ENCODE peak calls at places on chromosomes 3 and 15, in ten cellular contexts. R is tibial nerve, E is uterus, V is GM12892, D is ovary, U is H1, O is thyroid gland, F is HepG2, K is heart left ventricle, P is breast epithelium. A is an unnamed sample.

GRCh38 chr3:136869282-136869681 is 7.3 kb downstream of the NCK1 start:
- DNase-seq in R (no peak), E (no peak), V (no peak), D (no peak), U (no peak), O (no peak), F (no peak), K (no peak), P (no peak), A (no peak)

GRCh38 chr15:62075595-62076279 is 9.0 kb downstream of the C2CD4A start:
- DNase-seq in R (no peak), E (no peak), V (no peak), D (no peak), U (no peak), O (peak; percentile 54), F (no peak), K (no peak), P (peak; percentile 69), A (no peak)

GRCh38 chr3:151047636-151048035 is 37.8 kb upstream of the MED12L start:
- DNase-seq in R (no peak), E (no peak), V (no peak), D (no peak), U (no peak), O (no peak), F (no peak), K (no peak), P (no peak), A (no peak)

GRCh38 chr3:129665024-129665768 is 58.7 kb upstream of the PLXND1 start:
- DNase-seq in R (no peak), E (no peak), V (no peak), D (no peak), U (no peak), O (no peak), F (peak; percentile 53), K (no peak), P (no peak), A (peak; percentile 33)

GRCh38 chr15:93244691-93245615 is 155.9 kb upstream of the RGMA start:
- DNase-seq in R (no peak), E (no peak), V (no peak), D (peak; percentile 81), U (no peak), O (no peak), F (no peak), K (no peak), P (no peak), A (no peak)

GRCh38 chr3:57221883-57222282 is 5.6 kb upstream of the APPL1 start:
- DNase-seq in R (no peak), E (no peak), V (no peak), D (no peak), U (no peak), O (no peak), F (peak; percentile 20), K (no peak), P (no peak), A (no peak)

GRCh38 chr3:133928903-133929607 is 33.4 kb upstream of the RAB6B start:
- DNase-seq in R (no peak), E (no peak), V (no peak), D (peak; percentile 26), U (peak; percentile 32), O (no peak), F (no peak), K (no peak), P (no peak), A (no peak)

GRCh38 chr15:33069161-33069560 is 125.4 kb downstream of the FMN1 start:
- DNase-seq in R (no peak), E (no peak), V (no peak), D (no peak), U (no peak), O (no peak), F (no peak), K (no peak), P (no peak), A (no peak)

GRCh38 chr3:7876741-7877297 is 624.8 kb upstream of the LMCD1 start:
- DNase-seq in R (no peak), E (no peak), V (no peak), D (no peak), U (no peak), O (no peak), F (no peak), K (no peak), P (no peak), A (no peak)
- TF ChIP-seq POLR2A in R (no peak), E (no peak), V (no peak), D (no peak), U (no peak), O (no peak), F (no peak), K (no peak), P (no peak), A (no peak)

GRCh38 chr3:13526626-13526949 is 22.3 kb upstream of the FBLN2 start:
- DNase-seq in R (no peak), E (no peak), V (no peak), D (no peak), U (no peak), O (no peak), F (no peak), K (no peak), P (no peak), A (no peak)

GRCh38 chr3:13530241-13531009 is 18.5 kb upstream of the FBLN2 start:
- DNase-seq in R (no peak), E (no peak), V (no peak), D (no peak), U (no peak), O (no peak), F (no peak), K (no peak), P (no peak), A (no peak)

GRCh38 chr3:13529196-13529975 is 19.5 kb upstream of the FBLN2 start:
- DNase-seq in R (no peak), E (no peak), V (no peak), D (no peak), U (no peak), O (no peak), F (no peak), K (no peak), P (no peak), A (no peak)

GRCh38 chr3:13525827-13526625 is 22.9 kb upstream of the FBLN2 start:
- DNase-seq in R (no peak), E (peak; percentile 63), V (no peak), D (no peak), U (no peak), O (no peak), F (no peak), K (no peak), P (peak; percentile 80), A (no peak)

DNA sequence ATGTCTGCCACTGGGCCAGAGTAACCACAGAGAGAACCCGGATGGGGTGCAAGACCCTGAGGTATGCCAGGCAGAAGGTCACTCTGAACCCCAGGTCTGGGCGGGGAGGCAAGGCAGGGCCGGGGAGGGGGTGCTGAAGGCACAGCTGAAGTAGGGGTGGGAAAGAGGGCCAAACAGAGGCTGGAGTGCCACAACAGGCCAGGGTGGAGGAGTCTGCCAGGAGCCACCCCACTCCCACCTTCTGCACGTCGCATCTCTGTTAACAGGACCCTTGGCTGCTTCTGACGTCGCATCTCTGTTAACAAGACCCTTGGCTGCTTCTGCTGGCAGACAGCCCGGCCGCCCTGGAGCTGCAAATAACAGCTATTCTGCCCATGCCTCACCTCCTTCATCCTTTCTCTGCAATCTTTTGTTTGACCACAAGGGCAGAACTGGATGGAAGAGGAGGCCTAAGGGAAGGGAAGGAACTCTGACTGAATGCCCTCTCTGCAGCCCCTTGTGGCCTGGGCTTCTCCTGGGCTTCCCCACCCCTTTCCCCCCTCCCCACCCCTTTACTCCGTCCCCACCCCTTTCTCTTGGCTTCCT is 20.6 kb upstream of the FBLN2 start:
- DNase-seq in R (no peak), E (no peak), V (no peak), D (no peak), U (no peak), O (no peak), F (peak; percentile 41), K (no peak), P (no peak), A (no peak)
- TF ChIP-seq POLR2A in R (no peak), E (no peak), V (no peak), D (no peak), U (no peak), O (no peak), F (no peak), K (no peak), P (no peak), A (no peak)

GRCh38 chr3:52238193-52238760 is 681 bp downstream of the TWF2 start:
- DNase-seq in R (no peak), E (no peak), V (no peak), D (no peak), U (peak; percentile 59), O (no peak), F (peak; percentile 89), K (no peak), P (no peak), A (no peak)

GRCh38 chr3:52240886-52241244 is 1.9 kb upstream of the TWF2 start:
- DNase-seq in R (no peak), E (no peak), V (no peak), D (no peak), U (no peak), O (no peak), F (no peak), K (no peak), P (no peak), A (no peak)

GRCh38 chr3:52240059-52240885 is 1.3 kb upstream of the TWF2 start:
- DNase-seq in R (peak; percentile 75), E (peak; percentile 72), V (no peak), D (peak; percentile 47), U (no peak), O (no peak), F (peak; percentile 59), K (no peak), P (peak; percentile 58), A (peak; percentile 92)

GRCh38 chr3:52237659-52238172 is 1.2 kb downstream of the TWF2 start:
- DNase-seq in R (peak; percentile 76), E (peak; percentile 89), V (no peak), D (peak; percentile 92), U (peak; percentile 63), O (peak; percentile 84), F (no peak), K (peak; percentile 78), P (peak; percentile 88), A (peak; percentile 100)

GRCh38 chr3:52238761-52239701 is at the start of gene TWF2:
- DNase-seq in R (peak; percentile 51), E (peak; percentile 84), V (peak; percentile 98), D (peak; percentile 89), U (peak; percentile 87), O (peak; percentile 68), F (peak; percentile 56), K (peak; percentile 88), P (peak; percentile 59), A (peak; percentile 93)
- TF ChIP-seq POLR2A in R (peak; percentile 57), E (peak; percentile 85), V (peak; percentile 88), D (peak; percentile 57), U (no peak), O (no peak), F (no peak), K (peak; percentile 88), P (no peak), A (peak; percentile 88)

DNA sequence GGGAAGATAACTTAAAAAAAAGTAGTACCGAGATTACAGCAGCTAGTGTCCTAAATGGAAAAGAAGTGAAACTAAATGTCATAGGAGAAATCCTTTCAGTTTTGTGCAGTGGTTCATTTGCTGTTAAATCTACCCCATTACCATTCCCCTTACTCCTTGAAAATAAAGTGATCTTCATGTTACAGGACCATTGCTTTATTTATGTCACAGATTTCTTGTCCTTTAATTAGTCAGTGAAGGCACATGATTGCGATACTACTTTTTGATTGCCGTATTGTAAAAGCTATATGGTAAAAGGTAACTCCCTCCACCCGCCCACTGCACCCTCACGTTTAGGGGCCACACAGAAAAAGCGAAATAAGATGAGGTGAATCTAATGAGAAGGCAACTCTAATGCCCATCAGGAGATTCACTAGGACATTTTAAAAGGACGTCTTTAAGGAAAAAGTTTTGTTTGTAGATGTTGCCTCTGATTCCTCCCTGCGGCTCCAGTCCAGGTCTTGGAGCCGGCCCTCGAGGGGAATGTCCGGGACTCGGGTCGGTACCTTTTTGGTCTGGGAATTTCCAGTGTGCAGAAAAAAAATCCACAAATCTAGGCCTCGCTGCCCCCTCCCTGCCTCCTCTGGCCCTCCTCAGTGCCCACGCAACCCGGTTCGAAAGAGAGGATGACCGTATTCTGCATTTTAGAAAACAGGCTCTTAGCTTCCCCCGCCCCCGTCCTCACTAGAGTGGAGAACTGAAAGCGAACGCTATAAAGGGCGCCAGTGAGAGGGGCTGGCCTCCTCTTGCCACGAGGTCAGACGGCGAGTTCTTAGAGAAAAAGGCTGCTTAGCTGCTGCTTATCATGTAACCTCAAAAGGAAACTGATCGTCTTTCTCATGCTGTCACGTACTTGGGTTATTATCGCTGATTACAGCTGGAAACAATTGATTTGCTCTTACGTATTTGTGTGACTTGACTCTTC is 21.8 kb upstream of the NFKBIZ start:
- DNase-seq in R (peak; percentile 77), E (peak; percentile 77), V (peak; percentile 40), D (peak; percentile 80), U (peak; percentile 76), O (peak; percentile 86), F (peak; percentile 59), K (peak; percentile 79), P (peak; percentile 75), A (no peak)
- TF ChIP-seq POLR2A in R (peak; percentile 12), E (peak; percentile 63), V (peak; percentile 98), D (peak; percentile 42), U (no peak), O (no peak), F (no peak), K (peak; percentile 16), P (no peak), A (peak; percentile 26)